ENCODE peak calls at places on chromosomes 7 and 10, in six cellular contexts. C is HCT116, M is GM23248, J is hepatocyte, P is PC-9, L is PC-3. I is an unnamed sample.

GRCh38 chr10:79910344-79910743 is 38.6 kb downstream of the SFTPD start:
- DNase-seq in M (no peak), L (no peak), C (no peak), J (no peak), P (no peak), I (no peak)

GRCh38 chr7:159104188-159105030 is 40.3 kb downstream of the VIPR2 start:
- DNase-seq in M (no peak), P (no peak), J (no peak), L (no peak), C (no peak), I (no peak)

GRCh38 chr7:73700070-73700423 is 16.6 kb downstream of the BUD23 start:
- DNase-seq in J (peak; percentile 8), L (no peak), M (no peak), P (no peak), C (no peak), I (no peak)

GRCh38 chr7:7918736-7919448 is 49.7 kb upstream of the GLCCI1 start:
- DNase-seq in C (no peak), J (no peak), M (no peak), L (no peak), P (no peak), I (no peak)

GRCh38 chr7:140304071-140304799 is 94.1 kb downstream of the SLC37A3 start:
- DNase-seq in P (no peak), L (peak; percentile 22), M (peak; percentile 46), C (no peak), J (no peak), I (peak; percentile 57)

GRCh38 chr7:24979470-24979862 is 512 bp downstream of the OSBPL3 start:
- DNase-seq in P (no peak), M (peak; percentile 89), L (peak; percentile 66), C (no peak), J (peak; percentile 87), I (no peak)

GRCh38 chr7:123397746-123398145 is 136.6 kb downstream of the IQUB start:
- DNase-seq in J (no peak), M (no peak), C (no peak), L (no peak), P (no peak), I (no peak)

GRCh38 chr10:58217612-58218011 is 50.1 kb downstream of the IPMK start:
- DNase-seq in L (peak; percentile 38), C (no peak), J (no peak), M (peak; percentile 52), P (peak; percentile 64), I (no peak)

GRCh38 chr10:131431541-131431940 is 120.0 kb upstream of the TCERG1L start:
- DNase-seq in C (no peak), P (no peak), L (no peak), M (no peak), J (no peak), I (no peak)

GRCh38 chr7:85165263-85165662 is 21.6 kb downstream of the SEMA3D start:
- DNase-seq in P (no peak), M (no peak), L (no peak), C (no peak), J (peak; percentile 16), I (no peak)

GRCh38 chr7:25831901-25832411 is 320.0 kb upstream of the NFE2L3 start:
- DNase-seq in M (no peak), J (no peak), P (no peak), L (no peak), C (no peak), I (peak; percentile 19)

GRCh38 chr7:159115601-159116501 is 28.8 kb downstream of the VIPR2 start:
- DNase-seq in J (no peak), M (no peak), C (no peak), P (no peak), L (no peak), I (no peak)

GRCh38 chr7:106657085-106657991 is 3.6 kb downstream of the CCDC71L start:
- DNase-seq in C (no peak), M (peak; percentile 53), L (no peak), P (no peak), J (no peak), I (no peak)

GRCh38 chr7:116206141-116206540 is 4.2 kb upstream of the TES start:
- DNase-seq in M (no peak), C (no peak), P (no peak), J (no peak), L (no peak), I (no peak)

GRCh38 chr7:53602817-53603418 is 567.5 kb downstream of the POM121L12 start:
- DNase-seq in L (peak; percentile 5), P (peak; percentile 55), M (no peak), C (no peak), J (no peak), I (no peak)

GRCh38 chr7:48411619-48412018 is 240.4 kb downstream of the ABCA13 start:
- DNase-seq in C (no peak), P (no peak), L (no peak), J (no peak), M (no peak), I (no peak)

GRCh38 chr10:113058175-113058961 is 108.3 kb downstream of the TCF7L2 start:
- DNase-seq in P (no peak), M (peak; percentile 90), L (no peak), C (no peak), J (peak; percentile 61), I (peak; percentile 55)

GRCh38 chr10:113056468-113057021 is 106.5 kb downstream of the TCF7L2 start:
- DNase-seq in L (no peak), J (peak; percentile 41), M (peak; percentile 89), P (no peak), C (no peak), I (no peak)

GRCh38 chr10:113060221-113061053 is 110.4 kb downstream of the TCF7L2 start:
- DNase-seq in L (no peak), M (peak; percentile 63), J (peak; percentile 52), P (no peak), C (no peak), I (no peak)

GRCh38 chr10:113061054-113061430 is 111.0 kb downstream of the TCF7L2 start:
- DNase-seq in J (no peak), P (no peak), M (no peak), L (no peak), C (no peak), I (no peak)

DNA sequence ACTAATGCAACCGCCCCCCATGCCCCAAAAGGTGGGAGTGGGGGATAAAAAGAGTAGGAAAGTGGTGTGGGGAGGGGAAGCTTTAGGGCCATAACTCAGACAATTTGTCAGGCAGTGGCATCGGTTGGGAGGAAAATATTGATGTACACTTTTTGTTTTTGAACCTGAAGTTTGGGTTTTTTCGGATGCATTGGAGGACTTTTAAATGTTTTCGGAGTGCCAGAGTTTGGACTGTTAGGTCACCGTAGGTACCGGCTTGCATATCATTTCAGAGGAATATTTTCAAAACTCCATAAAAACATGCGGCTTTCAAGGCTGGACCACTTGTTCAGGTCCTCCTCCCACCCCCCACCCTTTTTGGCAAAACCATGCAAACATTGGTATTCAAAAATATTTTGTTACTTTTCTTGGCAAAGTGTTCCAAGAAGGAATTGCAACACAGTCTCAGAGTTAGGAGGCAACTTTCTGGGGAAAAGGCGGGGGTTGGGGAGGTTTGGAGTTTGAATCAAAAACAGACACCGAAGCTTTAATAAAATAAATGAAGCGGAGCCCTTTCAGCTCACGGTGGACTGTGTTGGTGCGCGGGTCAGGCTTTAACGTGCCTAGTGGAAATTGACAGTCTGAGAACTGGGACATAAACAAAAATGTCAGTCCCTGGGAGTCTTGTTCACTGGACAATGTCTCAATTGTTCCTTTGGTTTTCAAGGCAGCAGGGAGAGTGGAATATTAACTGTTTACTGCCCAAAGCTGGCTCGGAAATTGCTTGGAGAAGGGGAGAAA is 109.1 kb downstream of the TCF7L2 start:
- DNase-seq in L (no peak), M (peak; percentile 80), P (no peak), C (no peak), J (peak; percentile 39), I (no peak)
- H3K27ac ChIP-seq in L (no peak overlapping the region), M (peak overlapping the region; percentile 93), P (no peak overlapping the region), C (no peak overlapping the region), J (peak overlapping the region; percentile 90), I (peak overlapping the region; percentile 73)

DNA sequence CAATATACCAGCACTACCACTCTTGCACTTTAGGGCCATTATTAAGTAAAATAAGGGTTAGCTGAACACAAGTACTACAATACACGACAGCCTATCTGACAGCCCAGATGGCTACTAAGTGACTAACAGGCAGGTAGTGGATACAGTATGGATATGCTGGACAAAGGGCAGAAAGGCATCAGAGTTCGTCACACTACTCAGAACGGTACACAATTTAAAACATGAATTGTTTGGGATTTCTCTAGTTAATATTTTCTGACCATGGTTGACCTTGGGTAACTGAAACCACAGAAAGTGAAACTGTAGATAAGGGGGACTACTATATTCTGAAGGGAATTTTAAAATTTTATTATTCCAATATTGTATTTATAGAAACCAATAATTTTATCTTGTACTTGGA is 101.3 kb upstream of the SKAP2 start:
- DNase-seq in L (no peak), J (peak; percentile 10), P (no peak), M (no peak), C (no peak), I (no peak)
- H3K4me2 ChIP-seq in L (no peak overlapping the region), J (no peak overlapping the region), P (no peak overlapping the region), M (no peak overlapping the region), C (no peak overlapping the region), I (no peak overlapping the region)

GRCh38 chr10:6537704-6538103 is 42.4 kb downstream of the PRKCQ start:
- DNase-seq in M (no peak), P (no peak), J (no peak), L (no peak), C (no peak), I (peak; percentile 40)

GRCh38 chr10:6543431-6544005 is 36.6 kb downstream of the PRKCQ start:
- DNase-seq in P (no peak), M (no peak), L (no peak), J (no peak), C (no peak), I (no peak)

GRCh38 chr10:6542999-6543430 is 37.1 kb downstream of the PRKCQ start:
- DNase-seq in P (no peak), C (no peak), J (no peak), L (no peak), M (no peak), I (peak; percentile 7)
- H3K9me2 ChIP-seq in P (no peaks in the 10 kb centered on the region), C (no peaks in the 10 kb centered on the region), J (no peaks in the 10 kb centered on the region), L (no peaks in the 10 kb centered on the region), M (no peaks in the 10 kb centered on the region), I (no peaks in the 10 kb centered on the region)

GRCh38 chr10:121690970-121691369 is 92.7 kb upstream of the FGFR2 start:
- DNase-seq in J (no peak), C (no peak), M (no peak), P (no peak), L (no peak), I (no peak)
- H3K27ac ChIP-seq in J (no peak overlapping the region), C (no peak overlapping the region), M (no peak overlapping the region), P (no peak overlapping the region), L (no peak overlapping the region), I (no peak overlapping the region)

GRCh38 chr10:78218833-78219490 is 185.3 kb downstream of the RPS24 start:
- DNase-seq in M (no peak), P (no peak), J (no peak), L (no peak), C (no peak), I (no peak)

GRCh38 chr10:78212786-78213175 is 179.1 kb downstream of the RPS24 start:
- DNase-seq in J (no peak), M (no peak), C (no peak), P (no peak), L (no peak), I (no peak)

GRCh38 chr10:78214931-78215330 is 181.3 kb downstream of the RPS24 start:
- DNase-seq in L (no peak), J (no peak), M (no peak), C (no peak), P (no peak), I (no peak)

GRCh38 chr10:78212134-78212785 is 178.6 kb downstream of the RPS24 start:
- DNase-seq in J (peak; percentile 34), C (no peak), P (no peak), M (peak; percentile 35), L (peak; percentile 35), I (no peak)

GRCh38 chr10:78215645-78216044 is 182.0 kb downstream of the RPS24 start:
- DNase-seq in M (peak; percentile 89), J (peak; percentile 81), P (no peak), C (no peak), L (no peak), I (no peak)
- H3K4me2 ChIP-seq in M (no peak overlapping the region), J (peak overlapping the region; percentile 17), P (no peak overlapping the region), C (no peak overlapping the region), L (no peak overlapping the region), I (no peak overlapping the region)

GRCh38 chr7:114789161-114789560 is 132.7 kb upstream of the MDFIC start:
- DNase-seq in J (no peak), C (no peak), M (peak; percentile 66), L (peak; percentile 60), P (no peak), I (no peak)
- H3K9me2 ChIP-seq in J (no peaks in the 10 kb centered on the region), C (no peaks in the 10 kb centered on the region), M (no peaks in the 10 kb centered on the region), L (no peaks in the 10 kb centered on the region), P (no peaks in the 10 kb centered on the region), I (peaks cover 11% of the 10 kb centered on the region)